ENCODE peak calls at places on chromosomes 4 and X, in eight cellular contexts. One of them, this sample, is unnamed.

GRCh38 chr4:184167576-184167975 is 50.1 kb downstream of the ENPP6 start:
- DNase-seq in bronchial epithelial cell: no peak
- DNase-seq in fibroblast of mammary gland: no peak
- DNase-seq in PC-9: no peak
- DNase-seq in transverse colon: peak; percentile 32
- DNase-seq in suprapubic skin: no peak
- DNase-seq in GM23338: peak; percentile 87
- DNase-seq in AG10803: no peak
- DNase-seq in this sample: no peak

GRCh38 chr4:39976945-39977488 is 694 bp downstream of the PDS5A start:
- DNase-seq in bronchial epithelial cell: no peak
- DNase-seq in fibroblast of mammary gland: no peak
- DNase-seq in PC-9: no peak
- DNase-seq in transverse colon: peak; percentile 39
- DNase-seq in suprapubic skin: no peak
- DNase-seq in GM23338: peak; percentile 19
- DNase-seq in AG10803: no peak
- DNase-seq in this sample: peak; percentile 81

GRCh38 chr4:159881158-159881557 is 778.3 kb downstream of the RAPGEF2 start:
- DNase-seq in bronchial epithelial cell: no peak
- DNase-seq in fibroblast of mammary gland: no peak
- DNase-seq in PC-9: no peak
- DNase-seq in transverse colon: no peak
- DNase-seq in suprapubic skin: no peak
- DNase-seq in GM23338: no peak
- DNase-seq in AG10803: no peak
- DNase-seq in this sample: no peak

GRCh38 chrX:97389761-97390192 is 506.1 kb downstream of the RPA4 start:
- DNase-seq in bronchial epithelial cell: peak; percentile 75
- DNase-seq in fibroblast of mammary gland: peak; percentile 88
- DNase-seq in PC-9: peak; percentile 39
- DNase-seq in transverse colon: no peak
- DNase-seq in suprapubic skin: no peak
- DNase-seq in GM23338: no peak
- DNase-seq in AG10803: peak; percentile 63
- DNase-seq in this sample: no peak

GRCh38 chr4:164509951-164510350 is 244.0 kb upstream of the SMIM31 start:
- DNase-seq in bronchial epithelial cell: peak; percentile 73
- DNase-seq in fibroblast of mammary gland: peak; percentile 2
- DNase-seq in PC-9: no peak
- DNase-seq in transverse colon: no peak
- DNase-seq in suprapubic skin: no peak
- DNase-seq in GM23338: no peak
- DNase-seq in AG10803: no peak
- DNase-seq in this sample: no peak

GRCh38 chrX:143633530-143634372 is 2.1 kb downstream of the SLITRK4 start:
- DNase-seq in bronchial epithelial cell: no peak
- DNase-seq in fibroblast of mammary gland: no peak
- DNase-seq in PC-9: no peak
- DNase-seq in transverse colon: no peak
- DNase-seq in suprapubic skin: no peak
- DNase-seq in GM23338: peak; percentile 25
- DNase-seq in AG10803: no peak
- DNase-seq in this sample: no peak

GRCh38 chr4:1099684-1100335 is 13.6 kb downstream of the RNF212 start:
- DNase-seq in bronchial epithelial cell: no peak
- DNase-seq in fibroblast of mammary gland: no peak
- DNase-seq in PC-9: no peak
- DNase-seq in transverse colon: no peak
- DNase-seq in suprapubic skin: peak; percentile 45
- DNase-seq in GM23338: no peak
- DNase-seq in AG10803: no peak
- DNase-seq in this sample: no peak

GRCh38 chr4:22071749-22072148 is 123.2 kb upstream of the KCNIP4 start:
- DNase-seq in bronchial epithelial cell: peak; percentile 85
- DNase-seq in fibroblast of mammary gland: peak; percentile 55
- DNase-seq in PC-9: no peak
- DNase-seq in transverse colon: no peak
- DNase-seq in suprapubic skin: no peak
- DNase-seq in GM23338: no peak
- DNase-seq in AG10803: no peak
- DNase-seq in this sample: no peak

GRCh38 chr4:84499065-84499982 is at the start of gene NKX6-1:
- DNase-seq in bronchial epithelial cell: peak; percentile 15
- DNase-seq in fibroblast of mammary gland: peak; percentile 80
- DNase-seq in PC-9: peak; percentile 62
- DNase-seq in transverse colon: peak; percentile 53
- DNase-seq in suprapubic skin: peak; percentile 72
- DNase-seq in GM23338: peak; percentile 98
- DNase-seq in AG10803: peak; percentile 69
- DNase-seq in this sample: no peak

GRCh38 chr4:139872274-139872673 is 206.7 kb downstream of the MGST2 start:
- DNase-seq in bronchial epithelial cell: peak; percentile 99
- DNase-seq in fibroblast of mammary gland: peak; percentile 96
- DNase-seq in PC-9: peak; percentile 83
- DNase-seq in transverse colon: no peak
- DNase-seq in suprapubic skin: no peak
- DNase-seq in GM23338: no peak
- DNase-seq in AG10803: peak; percentile 94
- DNase-seq in this sample: no peak

GRCh38 chr4:16897991-16898827 is at the start of gene LDB2:
- DNase-seq in bronchial epithelial cell: no peak
- DNase-seq in fibroblast of mammary gland: peak; percentile 82
- DNase-seq in PC-9: no peak
- DNase-seq in transverse colon: peak; percentile 30
- DNase-seq in suprapubic skin: peak; percentile 77
- DNase-seq in GM23338: peak; percentile 86
- DNase-seq in AG10803: peak; percentile 91
- DNase-seq in this sample: peak; percentile 80

GRCh38 chrX:66028936-66029335 is 10.9 kb downstream of the VSIG4 start:
- DNase-seq in bronchial epithelial cell: no peak
- DNase-seq in fibroblast of mammary gland: no peak
- DNase-seq in PC-9: no peak
- DNase-seq in transverse colon: no peak
- DNase-seq in suprapubic skin: no peak
- DNase-seq in GM23338: no peak
- DNase-seq in AG10803: no peak
- DNase-seq in this sample: no peak

GRCh38 chr4:13522282-13523104 is 21.8 kb downstream of the NKX3-2 start:
- DNase-seq in bronchial epithelial cell: no peak
- DNase-seq in fibroblast of mammary gland: no peak
- DNase-seq in PC-9: no peak
- DNase-seq in transverse colon: no peak
- DNase-seq in suprapubic skin: no peak
- DNase-seq in GM23338: peak; percentile 81
- DNase-seq in AG10803: no peak
- DNase-seq in this sample: no peak

GRCh38 chrX:146243071-146243470 is 425.4 kb downstream of the SLITRK2 start:
- DNase-seq in bronchial epithelial cell: peak; percentile 6
- DNase-seq in fibroblast of mammary gland: peak; percentile 8
- DNase-seq in PC-9: no peak
- DNase-seq in transverse colon: no peak
- DNase-seq in suprapubic skin: no peak
- DNase-seq in GM23338: no peak
- DNase-seq in AG10803: no peak
- DNase-seq in this sample: no peak

GRCh38 chrX:38929966-38930421 is 128.7 kb downstream of the MID1IP1 start:
- DNase-seq in bronchial epithelial cell: peak; percentile 60
- DNase-seq in fibroblast of mammary gland: peak; percentile 91
- DNase-seq in PC-9: no peak
- DNase-seq in transverse colon: no peak
- DNase-seq in suprapubic skin: no peak
- DNase-seq in GM23338: no peak
- DNase-seq in AG10803: peak; percentile 70
- DNase-seq in this sample: no peak

GRCh38 chr4:7911044-7911578 is 28.6 kb downstream of the AFAP1 start:
- DNase-seq in bronchial epithelial cell: peak; percentile 61
- DNase-seq in fibroblast of mammary gland: peak; percentile 93
- DNase-seq in PC-9: no peak
- DNase-seq in transverse colon: no peak
- DNase-seq in suprapubic skin: no peak
- DNase-seq in GM23338: peak; percentile 77
- DNase-seq in AG10803: peak; percentile 96
- DNase-seq in this sample: peak; percentile 80

GRCh38 chr4:7909966-7910720 is 29.5 kb downstream of the AFAP1 start:
- DNase-seq in bronchial epithelial cell: peak; percentile 55
- DNase-seq in fibroblast of mammary gland: peak; percentile 81
- DNase-seq in PC-9: peak; percentile 49
- DNase-seq in transverse colon: no peak
- DNase-seq in suprapubic skin: no peak
- DNase-seq in GM23338: no peak
- DNase-seq in AG10803: peak; percentile 83
- DNase-seq in this sample: no peak

GRCh38 chr4:7909463-7909862 is 30.2 kb downstream of the AFAP1 start:
- DNase-seq in bronchial epithelial cell: peak; percentile 81
- DNase-seq in fibroblast of mammary gland: no peak
- DNase-seq in PC-9: no peak
- DNase-seq in transverse colon: no peak
- DNase-seq in suprapubic skin: no peak
- DNase-seq in GM23338: no peak
- DNase-seq in AG10803: no peak
- DNase-seq in this sample: no peak

GRCh38 chr4:7908668-7909067 is 31.0 kb downstream of the AFAP1 start:
- DNase-seq in bronchial epithelial cell: no peak
- DNase-seq in fibroblast of mammary gland: no peak
- DNase-seq in PC-9: no peak
- DNase-seq in transverse colon: no peak
- DNase-seq in suprapubic skin: no peak
- DNase-seq in GM23338: no peak
- DNase-seq in AG10803: no peak
- DNase-seq in this sample: no peak

GRCh38 chr4:7910721-7911015 is 29.0 kb downstream of the AFAP1 start:
- DNase-seq in bronchial epithelial cell: no peak
- DNase-seq in fibroblast of mammary gland: no peak
- DNase-seq in PC-9: no peak
- DNase-seq in transverse colon: no peak
- DNase-seq in suprapubic skin: no peak
- DNase-seq in GM23338: no peak
- DNase-seq in AG10803: no peak
- DNase-seq in this sample: no peak
- H3K4me3 ChIP-seq in bronchial epithelial cell: no peak overlapping the region
- H3K4me3 ChIP-seq in fibroblast of mammary gland: peak overlapping the region; percentile 6
- H3K4me3 ChIP-seq in PC-9: no peak overlapping the region
- H3K4me3 ChIP-seq in transverse colon: no peak overlapping the region
- H3K4me3 ChIP-seq in suprapubic skin: no peak overlapping the region
- H3K4me3 ChIP-seq in GM23338: no peak overlapping the region
- H3K4me3 ChIP-seq in AG10803: peak overlapping the region; percentile 54
- H3K4me3 ChIP-seq in this sample: peak overlapping the region; percentile 54

GRCh38 chr4:87353592-87353991 is 30.9 kb upstream of the HSD17B13 start:
- DNase-seq in bronchial epithelial cell: peak; percentile 57
- DNase-seq in fibroblast of mammary gland: peak; percentile 69
- DNase-seq in PC-9: no peak
- DNase-seq in transverse colon: no peak
- DNase-seq in suprapubic skin: no peak
- DNase-seq in GM23338: peak; percentile 71
- DNase-seq in AG10803: peak; percentile 56
- DNase-seq in this sample: no peak
- TF ChIP-seq CTCF in bronchial epithelial cell: peak; percentile 68
- TF ChIP-seq CTCF in fibroblast of mammary gland: peak; percentile 72
- TF ChIP-seq CTCF in PC-9: peak; percentile 80
- TF ChIP-seq CTCF in transverse colon: peak; percentile 52
- TF ChIP-seq CTCF in suprapubic skin: no peak
- TF ChIP-seq CTCF in GM23338: peak; percentile 90
- TF ChIP-seq CTCF in AG10803: peak; percentile 66
- TF ChIP-seq CTCF in this sample: peak; percentile 33

GRCh38 chrX:119482497-119483480 is 14.5 kb downstream of the SLC25A5 start:
- DNase-seq in bronchial epithelial cell: peak; percentile 41
- DNase-seq in fibroblast of mammary gland: peak; percentile 35
- DNase-seq in PC-9: peak; percentile 70
- DNase-seq in transverse colon: peak; percentile 76
- DNase-seq in suprapubic skin: no peak
- DNase-seq in GM23338: peak; percentile 67
- DNase-seq in AG10803: peak; percentile 52
- DNase-seq in this sample: peak; percentile 72
- H3K4me3 ChIP-seq in bronchial epithelial cell: peak overlapping the region; percentile 10
- H3K4me3 ChIP-seq in fibroblast of mammary gland: peak overlapping the region; percentile 9
- H3K4me3 ChIP-seq in PC-9: peak overlapping the region; percentile 57
- H3K4me3 ChIP-seq in transverse colon: peak overlapping the region; percentile 24
- H3K4me3 ChIP-seq in suprapubic skin: peak overlapping the region; percentile 43
- H3K4me3 ChIP-seq in GM23338: peak overlapping the region; percentile 56
- H3K4me3 ChIP-seq in AG10803: peak overlapping the region; percentile 53
- H3K4me3 ChIP-seq in this sample: peak overlapping the region; percentile 67

DNA sequence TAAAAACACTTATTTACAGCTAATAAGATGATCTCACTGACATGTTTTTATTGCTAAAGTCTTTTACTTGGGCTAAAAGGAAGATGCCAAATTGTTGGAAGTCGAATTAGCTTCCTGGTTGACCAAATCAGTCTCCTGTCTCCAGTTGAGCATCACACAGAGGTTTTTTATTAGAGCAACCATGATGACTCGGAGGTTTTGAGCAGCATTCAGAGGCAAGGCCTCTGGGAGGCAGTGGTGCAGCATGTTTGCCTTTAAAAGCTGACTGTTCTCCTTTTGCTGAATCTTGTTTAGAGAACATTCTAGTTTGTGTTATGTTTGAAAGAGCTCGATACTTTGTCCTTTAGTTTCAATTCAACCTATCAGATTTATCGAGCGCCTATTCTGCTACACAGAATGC is 2.1 kb downstream of the UCHL1 start:
- DNase-seq in bronchial epithelial cell: peak; percentile 52
- DNase-seq in fibroblast of mammary gland: peak; percentile 81
- DNase-seq in PC-9: peak; percentile 75
- DNase-seq in transverse colon: no peak
- DNase-seq in suprapubic skin: no peak
- DNase-seq in GM23338: peak; percentile 63
- DNase-seq in AG10803: peak; percentile 63
- DNase-seq in this sample: no peak
- TF ChIP-seq CTCF in bronchial epithelial cell: peak; percentile 45
- TF ChIP-seq CTCF in fibroblast of mammary gland: peak; percentile 56
- TF ChIP-seq CTCF in PC-9: peak; percentile 51
- TF ChIP-seq CTCF in transverse colon: no peak
- TF ChIP-seq CTCF in suprapubic skin: no peak
- TF ChIP-seq CTCF in GM23338: peak; percentile 47
- TF ChIP-seq CTCF in AG10803: peak; percentile 56
- TF ChIP-seq CTCF in this sample: no peak

DNA sequence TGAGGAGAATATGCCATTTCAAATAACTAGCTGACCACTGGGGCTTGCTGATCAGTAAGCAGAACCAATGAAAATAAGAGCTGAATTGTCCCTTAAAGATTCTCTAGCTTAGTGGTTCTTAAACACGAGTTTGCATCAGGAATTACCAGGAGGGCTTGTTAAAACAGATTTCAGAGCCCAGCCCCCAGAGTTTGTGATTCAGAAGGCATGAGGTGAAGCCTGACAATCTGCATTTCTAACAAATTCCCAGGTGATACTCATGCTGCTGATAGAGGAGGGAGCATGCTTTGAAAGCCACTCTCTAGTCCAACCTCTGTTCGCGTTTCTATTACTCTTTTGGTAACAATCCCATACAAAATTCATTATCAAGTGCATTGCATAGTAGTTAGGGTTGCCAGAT is 35.5 kb downstream of the DCX start:
- DNase-seq in bronchial epithelial cell: no peak
- DNase-seq in fibroblast of mammary gland: no peak
- DNase-seq in PC-9: no peak
- DNase-seq in transverse colon: no peak
- DNase-seq in suprapubic skin: no peak
- DNase-seq in GM23338: no peak
- DNase-seq in AG10803: no peak
- DNase-seq in this sample: no peak
- H3K4me3 ChIP-seq in bronchial epithelial cell: no peak overlapping the region
- H3K4me3 ChIP-seq in fibroblast of mammary gland: no peak overlapping the region
- H3K4me3 ChIP-seq in PC-9: no peak overlapping the region
- H3K4me3 ChIP-seq in transverse colon: no peak overlapping the region
- H3K4me3 ChIP-seq in suprapubic skin: no peak overlapping the region
- H3K4me3 ChIP-seq in GM23338: no peak overlapping the region
- H3K4me3 ChIP-seq in AG10803: no peak overlapping the region
- H3K4me3 ChIP-seq in this sample: no peak overlapping the region

GRCh38 chrX:71253253-71254091 is 468 bp downstream of the ZMYM3 start:
- DNase-seq in bronchial epithelial cell: no peak
- DNase-seq in fibroblast of mammary gland: peak; percentile 24
- DNase-seq in PC-9: no peak
- DNase-seq in transverse colon: peak; percentile 46
- DNase-seq in suprapubic skin: peak; percentile 75
- DNase-seq in GM23338: peak; percentile 55
- DNase-seq in AG10803: peak; percentile 32
- DNase-seq in this sample: no peak
- TF ChIP-seq CTCF in bronchial epithelial cell: peak; percentile 65
- TF ChIP-seq CTCF in fibroblast of mammary gland: peak; percentile 43
- TF ChIP-seq CTCF in PC-9: peak; percentile 61
- TF ChIP-seq CTCF in transverse colon: peak; percentile 26
- TF ChIP-seq CTCF in suprapubic skin: no peak
- TF ChIP-seq CTCF in GM23338: peak; percentile 49
- TF ChIP-seq CTCF in AG10803: peak; percentile 57
- TF ChIP-seq CTCF in this sample: peak; percentile 28